ENCODE peak calls at places on chromosome 1, in eight cellular contexts. One of them, this sample, is unnamed.

GRCh38 chr1:210830034-210831028 is 303.6 kb downstream of the KCNH1 start:
- DNase-seq in tibial artery: no peak
- DNase-seq in HFF-Myc: no peak
- DNase-seq in H1: no peak
- DNase-seq in prostate gland: no peak
- DNase-seq in dorsolateral prefrontal cortex: no peak
- DNase-seq in H7: no peak
- DNase-seq in uterus: no peak
- DNase-seq in this sample: no peak

GRCh38 chr1:186974774-186975181 is 146.0 kb downstream of the PLA2G4A start:
- DNase-seq in tibial artery: no peak
- DNase-seq in H7: no peak
- DNase-seq in HFF-Myc: peak
- DNase-seq in prostate gland: no peak
- DNase-seq in uterus: no peak
- DNase-seq in dorsolateral prefrontal cortex: no peak
- DNase-seq in H1: no peak
- DNase-seq in this sample: peak

GRCh38 chr1:100539836-100540536 is 2.0 kb downstream of the GPR88 start:
- DNase-seq in dorsolateral prefrontal cortex: peak
- DNase-seq in uterus: no peak
- DNase-seq in tibial artery: no peak
- DNase-seq in HFF-Myc: no peak
- DNase-seq in H7: no peak
- DNase-seq in H1: peak
- DNase-seq in prostate gland: no peak
- DNase-seq in this sample: no peak

GRCh38 chr1:21779613-21780521 is 3.1 kb downstream of the USP48 start:
- DNase-seq in prostate gland: no peak
- DNase-seq in H7: no peak
- DNase-seq in tibial artery: no peak
- DNase-seq in dorsolateral prefrontal cortex: no peak
- DNase-seq in HFF-Myc: no peak
- DNase-seq in H1: no peak
- DNase-seq in uterus: no peak
- DNase-seq in this sample: no peak

GRCh38 chr1:165896277-165896676 is 68.9 kb downstream of the UCK2 start:
- DNase-seq in uterus: no peak
- DNase-seq in HFF-Myc: peak
- DNase-seq in dorsolateral prefrontal cortex: no peak
- DNase-seq in tibial artery: peak
- DNase-seq in H7: no peak
- DNase-seq in prostate gland: no peak
- DNase-seq in H1: no peak
- DNase-seq in this sample: peak

GRCh38 chr1:16677552-16678423 is 11.0 kb upstream of the RNU1-3 start:
- DNase-seq in uterus: peak
- DNase-seq in dorsolateral prefrontal cortex: no peak
- DNase-seq in HFF-Myc: peak
- DNase-seq in prostate gland: no peak
- DNase-seq in H1: peak
- DNase-seq in tibial artery: no peak
- DNase-seq in H7: peak
- DNase-seq in this sample: peak

GRCh38 chr1:25737151-25737550 is 62.8 kb upstream of the SELENON start:
- DNase-seq in HFF-Myc: no peak
- DNase-seq in H7: peak
- DNase-seq in tibial artery: peak
- DNase-seq in prostate gland: no peak
- DNase-seq in uterus: no peak
- DNase-seq in H1: no peak
- DNase-seq in dorsolateral prefrontal cortex: no peak
- DNase-seq in this sample: no peak

GRCh38 chr1:3101127-3101939 is 32.3 kb downstream of the PRDM16 start:
- DNase-seq in prostate gland: peak
- DNase-seq in HFF-Myc: no peak
- DNase-seq in H7: no peak
- DNase-seq in uterus: no peak
- DNase-seq in tibial artery: no peak
- DNase-seq in dorsolateral prefrontal cortex: no peak
- DNase-seq in H1: no peak
- DNase-seq in this sample: no peak

GRCh38 chr1:212565571-212566305 is 42.8 kb upstream of the ATF3 start:
- DNase-seq in prostate gland: no peak
- DNase-seq in H7: no peak
- DNase-seq in HFF-Myc: no peak
- DNase-seq in dorsolateral prefrontal cortex: no peak
- DNase-seq in H1: no peak
- DNase-seq in uterus: no peak
- DNase-seq in tibial artery: no peak
- DNase-seq in this sample: no peak

GRCh38 chr1:41525891-41526587 is 41.6 kb upstream of the EDN2 start:
- DNase-seq in uterus: no peak
- DNase-seq in HFF-Myc: no peak
- DNase-seq in H7: no peak
- DNase-seq in dorsolateral prefrontal cortex: no peak
- DNase-seq in prostate gland: no peak
- DNase-seq in tibial artery: no peak
- DNase-seq in H1: no peak
- DNase-seq in this sample: no peak

GRCh38 chr1:18197299-18197698 is 89.7 kb downstream of the IGSF21 start:
- DNase-seq in H1: no peak
- DNase-seq in dorsolateral prefrontal cortex: no peak
- DNase-seq in HFF-Myc: no peak
- DNase-seq in uterus: no peak
- DNase-seq in prostate gland: no peak
- DNase-seq in H7: no peak
- DNase-seq in tibial artery: no peak
- DNase-seq in this sample: no peak

GRCh38 chr1:54016343-54017282 is 1.4 kb downstream of the LDLRAD1 start:
- DNase-seq in prostate gland: peak
- DNase-seq in tibial artery: no peak
- DNase-seq in uterus: no peak
- DNase-seq in H7: peak
- DNase-seq in dorsolateral prefrontal cortex: no peak
- DNase-seq in H1: peak
- DNase-seq in HFF-Myc: peak
- DNase-seq in this sample: peak

GRCh38 chr1:36154335-36154734 is 1.6 kb upstream of the MAP7D1 start:
- DNase-seq in dorsolateral prefrontal cortex: no peak
- DNase-seq in prostate gland: no peak
- DNase-seq in uterus: no peak
- DNase-seq in H1: no peak
- DNase-seq in H7: no peak
- DNase-seq in HFF-Myc: no peak
- DNase-seq in tibial artery: no peak
- DNase-seq in this sample: no peak
- H3K4me3 ChIP-seq in dorsolateral prefrontal cortex: no peak
- H3K4me3 ChIP-seq in prostate gland: no peak
- H3K4me3 ChIP-seq in uterus: no peak
- H3K4me3 ChIP-seq in H1: no peak
- H3K4me3 ChIP-seq in H7: no peak
- H3K4me3 ChIP-seq in HFF-Myc: no peak
- H3K4me3 ChIP-seq in tibial artery: no peak
- H3K4me3 ChIP-seq in this sample: no peak

GRCh38 chr1:184672013-184672726 is 82.5 kb downstream of the EDEM3 start:
- DNase-seq in tibial artery: no peak
- DNase-seq in prostate gland: no peak
- DNase-seq in H1: no peak
- DNase-seq in dorsolateral prefrontal cortex: no peak
- DNase-seq in HFF-Myc: no peak
- DNase-seq in uterus: no peak
- DNase-seq in H7: no peak
- DNase-seq in this sample: no peak

GRCh38 chr1:184673305-184673704 is 81.4 kb downstream of the EDEM3 start:
- DNase-seq in prostate gland: no peak
- DNase-seq in uterus: no peak
- DNase-seq in H7: no peak
- DNase-seq in tibial artery: no peak
- DNase-seq in HFF-Myc: no peak
- DNase-seq in H1: no peak
- DNase-seq in dorsolateral prefrontal cortex: no peak
- DNase-seq in this sample: no peak

GRCh38 chr1:184665329-184665728 is 89.3 kb downstream of the EDEM3 start:
- DNase-seq in dorsolateral prefrontal cortex: no peak
- DNase-seq in uterus: no peak
- DNase-seq in HFF-Myc: no peak
- DNase-seq in prostate gland: no peak
- DNase-seq in tibial artery: no peak
- DNase-seq in H1: no peak
- DNase-seq in H7: no peak
- DNase-seq in this sample: no peak

GRCh38 chr1:184664661-184665060 is 90.0 kb downstream of the EDEM3 start:
- DNase-seq in tibial artery: no peak
- DNase-seq in dorsolateral prefrontal cortex: no peak
- DNase-seq in HFF-Myc: no peak
- DNase-seq in H1: peak
- DNase-seq in uterus: no peak
- DNase-seq in prostate gland: no peak
- DNase-seq in H7: no peak
- DNase-seq in this sample: no peak

GRCh38 chr1:184669400-184669799 is 85.3 kb downstream of the EDEM3 start:
- DNase-seq in uterus: no peak
- DNase-seq in dorsolateral prefrontal cortex: no peak
- DNase-seq in H7: no peak
- DNase-seq in HFF-Myc: no peak
- DNase-seq in tibial artery: no peak
- DNase-seq in H1: no peak
- DNase-seq in prostate gland: no peak
- DNase-seq in this sample: no peak
- H3K4me3 ChIP-seq in uterus: no peak
- H3K4me3 ChIP-seq in dorsolateral prefrontal cortex: no peak
- H3K4me3 ChIP-seq in H7: no peak
- H3K4me3 ChIP-seq in HFF-Myc: no peak
- H3K4me3 ChIP-seq in tibial artery: no peak
- H3K4me3 ChIP-seq in H1: peak
- H3K4me3 ChIP-seq in prostate gland: no peak
- H3K4me3 ChIP-seq in this sample: no peak

GRCh38 chr1:92484472-92485373 is 2.0 kb downstream of the GFI1 start:
- DNase-seq in H7: peak
- DNase-seq in HFF-Myc: no peak
- DNase-seq in uterus: no peak
- DNase-seq in prostate gland: no peak
- DNase-seq in H1: peak
- DNase-seq in dorsolateral prefrontal cortex: no peak
- DNase-seq in tibial artery: no peak
- DNase-seq in this sample: no peak
- H3K4me3 ChIP-seq in H7: peak
- H3K4me3 ChIP-seq in HFF-Myc: peak
- H3K4me3 ChIP-seq in uterus: peak
- H3K4me3 ChIP-seq in prostate gland: peak
- H3K4me3 ChIP-seq in H1: peak
- H3K4me3 ChIP-seq in dorsolateral prefrontal cortex: peak
- H3K4me3 ChIP-seq in tibial artery: peak
- H3K4me3 ChIP-seq in this sample: peak

GRCh38 chr1:170593612-170594011 is 61.6 kb downstream of the GORAB start:
- DNase-seq in uterus: no peak
- DNase-seq in H1: no peak
- DNase-seq in tibial artery: no peak
- DNase-seq in H7: no peak
- DNase-seq in HFF-Myc: no peak
- DNase-seq in dorsolateral prefrontal cortex: no peak
- DNase-seq in prostate gland: no peak
- DNase-seq in this sample: no peak
- H3K4me3 ChIP-seq in uterus: peak
- H3K4me3 ChIP-seq in H1: no peak
- H3K4me3 ChIP-seq in tibial artery: peak
- H3K4me3 ChIP-seq in H7: no peak
- H3K4me3 ChIP-seq in HFF-Myc: peak
- H3K4me3 ChIP-seq in dorsolateral prefrontal cortex: peak
- H3K4me3 ChIP-seq in prostate gland: no peak
- H3K4me3 ChIP-seq in this sample: no peak

DNA sequence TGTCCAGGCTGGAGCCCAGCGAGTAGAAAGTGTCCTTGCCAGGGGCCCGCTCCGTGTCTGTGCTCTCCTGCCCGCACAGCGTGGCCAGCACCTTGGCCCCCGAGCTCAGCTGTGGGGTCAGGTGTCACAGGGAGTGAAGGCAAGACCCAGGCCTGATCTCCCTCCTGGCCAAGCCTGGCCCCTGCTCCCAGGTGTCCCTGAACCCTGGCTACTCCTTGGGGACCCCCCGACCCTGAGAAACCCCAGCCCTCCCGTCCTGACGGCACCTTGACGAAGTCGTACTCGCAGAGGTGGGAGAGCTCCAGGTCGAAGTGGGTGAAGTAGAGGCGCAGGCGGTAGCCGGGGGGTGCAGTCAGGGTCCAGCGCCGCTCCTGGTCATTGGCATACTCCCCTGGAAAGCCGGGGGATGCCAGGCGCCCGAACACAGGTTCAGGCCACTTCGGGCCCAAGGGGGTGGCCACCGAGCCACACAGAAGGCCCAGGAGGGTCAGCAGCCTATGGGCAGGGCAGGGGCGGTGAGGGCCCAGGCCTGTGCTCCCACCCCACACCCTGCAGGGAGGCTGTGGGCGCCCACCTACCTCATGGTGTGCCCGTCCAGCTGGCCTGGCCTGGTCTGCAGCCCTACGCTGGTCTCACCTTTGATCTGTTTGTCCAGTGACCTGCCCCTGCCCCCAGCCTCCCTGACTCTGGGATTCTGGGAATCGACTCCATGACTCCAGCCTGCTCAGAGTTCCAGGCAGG is at the start of gene MASP2:
- DNase-seq in HFF-Myc: no peak
- DNase-seq in H1: no peak
- DNase-seq in dorsolateral prefrontal cortex: peak
- DNase-seq in H7: peak
- DNase-seq in prostate gland: no peak
- DNase-seq in tibial artery: no peak
- DNase-seq in uterus: no peak
- DNase-seq in this sample: no peak
- H3K4me3 ChIP-seq in HFF-Myc: no peak
- H3K4me3 ChIP-seq in H1: no peak
- H3K4me3 ChIP-seq in dorsolateral prefrontal cortex: no peak
- H3K4me3 ChIP-seq in H7: no peak
- H3K4me3 ChIP-seq in prostate gland: no peak
- H3K4me3 ChIP-seq in tibial artery: no peak
- H3K4me3 ChIP-seq in uterus: no peak
- H3K4me3 ChIP-seq in this sample: no peak

GRCh38 chr1:33331444-33332356 is 10.8 kb upstream of the A3GALT2 start:
- DNase-seq in dorsolateral prefrontal cortex: no peak
- DNase-seq in prostate gland: no peak
- DNase-seq in H7: no peak
- DNase-seq in HFF-Myc: no peak
- DNase-seq in H1: no peak
- DNase-seq in uterus: no peak
- DNase-seq in tibial artery: peak
- DNase-seq in this sample: no peak

GRCh38 chr1:33332357-33332789 is 11.5 kb upstream of the A3GALT2 start:
- DNase-seq in dorsolateral prefrontal cortex: no peak
- DNase-seq in HFF-Myc: no peak
- DNase-seq in prostate gland: no peak
- DNase-seq in H1: no peak
- DNase-seq in uterus: no peak
- DNase-seq in H7: no peak
- DNase-seq in tibial artery: peak
- DNase-seq in this sample: no peak

GRCh38 chr1:33335020-33335419 is 14.1 kb upstream of the A3GALT2 start:
- DNase-seq in H7: no peak
- DNase-seq in prostate gland: no peak
- DNase-seq in H1: no peak
- DNase-seq in HFF-Myc: no peak
- DNase-seq in tibial artery: no peak
- DNase-seq in dorsolateral prefrontal cortex: no peak
- DNase-seq in uterus: no peak
- DNase-seq in this sample: no peak

GRCh38 chr1:33332881-33333280 is 12.0 kb upstream of the A3GALT2 start:
- DNase-seq in H7: no peak
- DNase-seq in dorsolateral prefrontal cortex: no peak
- DNase-seq in uterus: no peak
- DNase-seq in prostate gland: no peak
- DNase-seq in H1: no peak
- DNase-seq in HFF-Myc: no peak
- DNase-seq in tibial artery: no peak
- DNase-seq in this sample: no peak

GRCh38 chr1:33334081-33334552 is 13.2 kb upstream of the A3GALT2 start:
- DNase-seq in uterus: peak
- DNase-seq in tibial artery: peak
- DNase-seq in dorsolateral prefrontal cortex: no peak
- DNase-seq in prostate gland: no peak
- DNase-seq in H7: no peak
- DNase-seq in H1: no peak
- DNase-seq in HFF-Myc: no peak
- DNase-seq in this sample: no peak
- H3K4me3 ChIP-seq in uterus: no peak
- H3K4me3 ChIP-seq in tibial artery: peak
- H3K4me3 ChIP-seq in dorsolateral prefrontal cortex: peak
- H3K4me3 ChIP-seq in prostate gland: no peak
- H3K4me3 ChIP-seq in H7: no peak
- H3K4me3 ChIP-seq in H1: no peak
- H3K4me3 ChIP-seq in HFF-Myc: no peak
- H3K4me3 ChIP-seq in this sample: no peak

This sample was measured in brain microvascular endothelial cell.